ENCODE peak calls at places on chromosomes 4 and X, in ten cellular contexts. One of them, this sample, is unnamed. For H3K27me3, the result is how much of the 10 kb centered on the place peaks cover.

GRCh38 chr4:170672571-170672970 is 582.8 kb upstream of the AADAT start:
- DNase-seq in spleen: no peak
- DNase-seq in tibial artery: no peak
- DNase-seq in breast epithelium: no peak
- DNase-seq in left ventricle myocardium inferior: no peak
- DNase-seq in psoas muscle: no peak
- DNase-seq in CD4-positive, alpha-beta T cell: no peak
- DNase-seq in endodermal cell: no peak
- DNase-seq in dorsolateral prefrontal cortex: no peak
- DNase-seq in cardiac muscle cell: no peak
- DNase-seq in this sample: no peak

GRCh38 chr4:133856736-133857355 is 344.7 kb downstream of the PABPC4L start:
- DNase-seq in dorsolateral prefrontal cortex: no peak
- DNase-seq in left ventricle myocardium inferior: no peak
- DNase-seq in cardiac muscle cell: no peak
- DNase-seq in breast epithelium: no peak
- DNase-seq in spleen: no peak
- DNase-seq in endodermal cell: no peak
- DNase-seq in tibial artery: no peak
- DNase-seq in psoas muscle: no peak
- DNase-seq in CD4-positive, alpha-beta T cell: no peak
- DNase-seq in this sample: no peak

GRCh38 chr4:30789219-30789671 is 69.1 kb downstream of the PCDH7 start:
- DNase-seq in breast epithelium: no peak
- DNase-seq in tibial artery: no peak
- DNase-seq in spleen: no peak
- DNase-seq in psoas muscle: no peak
- DNase-seq in dorsolateral prefrontal cortex: no peak
- DNase-seq in cardiac muscle cell: no peak
- DNase-seq in left ventricle myocardium inferior: no peak
- DNase-seq in CD4-positive, alpha-beta T cell: no peak
- DNase-seq in endodermal cell: no peak
- DNase-seq in this sample: no peak

GRCh38 chrX:25858273-25858880 is 279.8 kb upstream of the MAGEB18 start:
- DNase-seq in breast epithelium: no peak
- DNase-seq in dorsolateral prefrontal cortex: no peak
- DNase-seq in psoas muscle: no peak
- DNase-seq in left ventricle myocardium inferior: no peak
- DNase-seq in endodermal cell: no peak
- DNase-seq in cardiac muscle cell: peak
- DNase-seq in spleen: no peak
- DNase-seq in CD4-positive, alpha-beta T cell: no peak
- DNase-seq in tibial artery: no peak
- DNase-seq in this sample: no peak

GRCh38 chr4:6730603-6731300 is 14.8 kb downstream of the BLOC1S4 start:
- DNase-seq in dorsolateral prefrontal cortex: no peak
- DNase-seq in left ventricle myocardium inferior: no peak
- DNase-seq in endodermal cell: no peak
- DNase-seq in spleen: no peak
- DNase-seq in cardiac muscle cell: no peak
- DNase-seq in CD4-positive, alpha-beta T cell: no peak
- DNase-seq in tibial artery: no peak
- DNase-seq in breast epithelium: no peak
- DNase-seq in psoas muscle: no peak
- DNase-seq in this sample: no peak

GRCh38 chr4:23614284-23614892 is 275.5 kb downstream of the PPARGC1A start:
- DNase-seq in psoas muscle: no peak
- DNase-seq in left ventricle myocardium inferior: no peak
- DNase-seq in tibial artery: no peak
- DNase-seq in cardiac muscle cell: peak
- DNase-seq in breast epithelium: no peak
- DNase-seq in spleen: no peak
- DNase-seq in endodermal cell: peak
- DNase-seq in dorsolateral prefrontal cortex: no peak
- DNase-seq in CD4-positive, alpha-beta T cell: no peak
- DNase-seq in this sample: peak

GRCh38 chr4:52780206-52780605 is 29.0 kb upstream of the ERVMER34-1 start:
- DNase-seq in dorsolateral prefrontal cortex: no peak
- DNase-seq in breast epithelium: no peak
- DNase-seq in cardiac muscle cell: peak
- DNase-seq in left ventricle myocardium inferior: peak
- DNase-seq in tibial artery: no peak
- DNase-seq in CD4-positive, alpha-beta T cell: no peak
- DNase-seq in psoas muscle: no peak
- DNase-seq in endodermal cell: no peak
- DNase-seq in spleen: no peak
- DNase-seq in this sample: no peak

GRCh38 chr4:82704156-82704555 is 94.4 kb downstream of the SCD5 start:
- DNase-seq in psoas muscle: no peak
- DNase-seq in left ventricle myocardium inferior: no peak
- DNase-seq in endodermal cell: peak
- DNase-seq in cardiac muscle cell: peak
- DNase-seq in tibial artery: no peak
- DNase-seq in dorsolateral prefrontal cortex: no peak
- DNase-seq in spleen: no peak
- DNase-seq in breast epithelium: no peak
- DNase-seq in CD4-positive, alpha-beta T cell: no peak
- DNase-seq in this sample: no peak

GRCh38 chrX:44314855-44315254 is 28.6 kb downstream of the EFHC2 start:
- DNase-seq in cardiac muscle cell: no peak
- DNase-seq in left ventricle myocardium inferior: no peak
- DNase-seq in endodermal cell: no peak
- DNase-seq in tibial artery: no peak
- DNase-seq in spleen: no peak
- DNase-seq in breast epithelium: no peak
- DNase-seq in psoas muscle: no peak
- DNase-seq in CD4-positive, alpha-beta T cell: no peak
- DNase-seq in dorsolateral prefrontal cortex: no peak
- DNase-seq in this sample: no peak

GRCh38 chr4:159101983-159102622 is 776 bp upstream of the RAPGEF2 start:
- DNase-seq in psoas muscle: no peak
- DNase-seq in tibial artery: no peak
- DNase-seq in left ventricle myocardium inferior: no peak
- DNase-seq in endodermal cell: peak
- DNase-seq in spleen: no peak
- DNase-seq in cardiac muscle cell: peak
- DNase-seq in CD4-positive, alpha-beta T cell: no peak
- DNase-seq in dorsolateral prefrontal cortex: peak
- DNase-seq in breast epithelium: no peak
- DNase-seq in this sample: no peak

GRCh38 chr4:110613710-110614109 is 9.2 kb downstream of the PITX2 start:
- DNase-seq in left ventricle myocardium inferior: no peak
- DNase-seq in cardiac muscle cell: no peak
- DNase-seq in dorsolateral prefrontal cortex: no peak
- DNase-seq in breast epithelium: no peak
- DNase-seq in endodermal cell: peak
- DNase-seq in spleen: no peak
- DNase-seq in CD4-positive, alpha-beta T cell: no peak
- DNase-seq in psoas muscle: no peak
- DNase-seq in tibial artery: no peak
- DNase-seq in this sample: no peak
- H3K27me3 ChIP-seq in left ventricle myocardium inferior: half or more
- H3K27me3 ChIP-seq in cardiac muscle cell: half or more
- H3K27me3 ChIP-seq in dorsolateral prefrontal cortex: half or more
- H3K27me3 ChIP-seq in breast epithelium: under half
- H3K27me3 ChIP-seq in endodermal cell: under half
- H3K27me3 ChIP-seq in spleen: half or more
- H3K27me3 ChIP-seq in CD4-positive, alpha-beta T cell: half or more
- H3K27me3 ChIP-seq in psoas muscle: under half
- H3K27me3 ChIP-seq in tibial artery: under half
- H3K27me3 ChIP-seq in this sample: half or more

DNA sequence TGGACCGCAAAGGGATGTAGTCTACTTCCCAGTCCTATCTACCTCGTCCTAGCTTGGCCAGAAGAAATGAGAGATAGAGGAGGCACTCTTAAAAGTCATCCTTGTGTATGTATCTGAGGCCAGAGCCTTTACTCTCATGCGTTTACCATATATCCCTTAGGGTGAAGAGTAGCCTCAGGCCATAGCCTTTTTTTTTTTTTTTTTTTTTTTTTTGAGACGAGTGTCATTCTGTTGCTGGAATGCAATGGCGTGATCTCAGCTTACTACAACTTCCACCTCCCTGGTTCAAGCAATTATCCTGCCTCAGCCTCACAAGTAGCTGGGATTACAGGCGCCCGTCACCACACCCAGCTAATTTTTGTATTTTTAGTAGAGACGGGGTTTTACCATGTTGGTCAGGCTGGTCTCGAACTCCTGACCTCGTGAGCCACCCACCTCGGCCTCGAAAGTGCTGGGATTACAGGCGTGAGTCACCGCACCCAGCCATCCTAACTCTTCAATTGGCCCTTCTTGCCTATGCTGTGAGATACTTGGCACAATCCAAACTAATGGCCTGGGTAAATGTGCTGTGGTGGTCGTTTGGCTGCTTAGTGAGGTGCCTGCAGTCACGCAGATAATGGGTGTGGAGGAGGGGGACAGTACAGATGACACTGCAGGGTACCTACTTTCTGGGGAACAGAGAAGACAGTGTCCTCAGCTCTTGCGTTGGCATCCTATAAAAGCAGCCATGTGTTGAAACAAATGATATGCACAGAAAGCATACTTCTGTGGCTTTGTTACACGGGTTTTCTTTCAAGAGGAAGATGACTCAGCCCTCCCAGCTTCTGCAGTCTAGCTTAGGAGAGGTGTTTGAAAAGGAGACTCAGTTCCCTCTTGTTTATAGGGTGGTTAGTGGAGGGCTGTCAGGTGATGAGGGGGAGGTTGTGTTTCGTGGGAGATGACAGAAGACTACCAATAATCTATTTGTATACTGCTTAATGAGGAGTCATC is 10.4 kb upstream of the DGAT2L6 start:
- DNase-seq in tibial artery: no peak
- DNase-seq in left ventricle myocardium inferior: no peak
- DNase-seq in breast epithelium: no peak
- DNase-seq in spleen: no peak
- DNase-seq in dorsolateral prefrontal cortex: no peak
- DNase-seq in cardiac muscle cell: peak
- DNase-seq in psoas muscle: no peak
- DNase-seq in endodermal cell: no peak
- DNase-seq in CD4-positive, alpha-beta T cell: no peak
- DNase-seq in this sample: no peak
- H3K27ac ChIP-seq in tibial artery: no peak
- H3K27ac ChIP-seq in left ventricle myocardium inferior: no peak
- H3K27ac ChIP-seq in breast epithelium: no peak
- H3K27ac ChIP-seq in spleen: no peak
- H3K27ac ChIP-seq in dorsolateral prefrontal cortex: no peak
- H3K27ac ChIP-seq in cardiac muscle cell: peak
- H3K27ac ChIP-seq in psoas muscle: no peak
- H3K27ac ChIP-seq in endodermal cell: no peak
- H3K27ac ChIP-seq in CD4-positive, alpha-beta T cell: no peak
- H3K27ac ChIP-seq in this sample: no peak

GRCh38 chr4:130563185-130563890 is 1467.4 kb downstream of the C4orf33 start:
- DNase-seq in spleen: no peak
- DNase-seq in breast epithelium: no peak
- DNase-seq in cardiac muscle cell: peak
- DNase-seq in endodermal cell: peak
- DNase-seq in psoas muscle: peak
- DNase-seq in left ventricle myocardium inferior: peak
- DNase-seq in dorsolateral prefrontal cortex: no peak
- DNase-seq in tibial artery: peak
- DNase-seq in CD4-positive, alpha-beta T cell: no peak
- DNase-seq in this sample: no peak

GRCh38 chr4:130559268-130559667 is 1463.3 kb downstream of the C4orf33 start:
- DNase-seq in psoas muscle: no peak
- DNase-seq in breast epithelium: no peak
- DNase-seq in dorsolateral prefrontal cortex: no peak
- DNase-seq in left ventricle myocardium inferior: no peak
- DNase-seq in endodermal cell: no peak
- DNase-seq in tibial artery: no peak
- DNase-seq in CD4-positive, alpha-beta T cell: no peak
- DNase-seq in cardiac muscle cell: no peak
- DNase-seq in spleen: no peak
- DNase-seq in this sample: no peak

GRCh38 chr4:130568746-130569145 is 1472.8 kb downstream of the C4orf33 start:
- DNase-seq in breast epithelium: no peak
- DNase-seq in psoas muscle: no peak
- DNase-seq in left ventricle myocardium inferior: no peak
- DNase-seq in cardiac muscle cell: no peak
- DNase-seq in CD4-positive, alpha-beta T cell: no peak
- DNase-seq in tibial artery: no peak
- DNase-seq in spleen: no peak
- DNase-seq in dorsolateral prefrontal cortex: no peak
- DNase-seq in endodermal cell: no peak
- DNase-seq in this sample: no peak

DNA sequence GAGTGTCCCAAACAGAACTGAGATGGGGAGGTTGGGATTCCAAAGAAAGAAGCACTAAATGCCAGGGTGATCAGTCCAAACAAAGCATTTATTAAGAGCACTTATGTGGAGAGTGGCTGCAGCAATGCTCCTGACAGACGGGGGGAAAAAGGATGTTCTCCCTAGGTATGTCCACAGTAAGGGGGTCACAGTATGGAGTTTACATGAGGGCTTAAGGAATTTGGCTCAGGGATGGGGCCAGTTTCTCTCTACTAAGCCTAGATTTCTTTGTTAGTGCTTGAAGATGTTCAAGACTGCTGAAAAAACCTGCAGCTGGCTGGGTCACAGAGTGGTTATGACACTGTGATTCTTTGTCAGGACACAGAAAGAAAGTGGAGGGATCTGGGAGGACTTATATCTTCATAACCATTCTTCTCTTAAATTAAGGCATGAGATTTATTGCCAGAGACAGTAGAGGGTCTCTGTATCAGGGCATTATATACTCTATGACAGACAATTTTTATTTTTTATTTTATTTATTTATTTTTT is 1468.0 kb downstream of the C4orf33 start:
- DNase-seq in breast epithelium: no peak
- DNase-seq in spleen: no peak
- DNase-seq in psoas muscle: no peak
- DNase-seq in CD4-positive, alpha-beta T cell: no peak
- DNase-seq in cardiac muscle cell: no peak
- DNase-seq in left ventricle myocardium inferior: no peak
- DNase-seq in dorsolateral prefrontal cortex: no peak
- DNase-seq in endodermal cell: no peak
- DNase-seq in tibial artery: no peak
- DNase-seq in this sample: no peak
- TF ChIP-seq CTCF in breast epithelium: no peak
- TF ChIP-seq CTCF in spleen: no peak
- TF ChIP-seq CTCF in psoas muscle: no peak
- TF ChIP-seq CTCF in CD4-positive, alpha-beta T cell: no peak
- TF ChIP-seq CTCF in cardiac muscle cell: no peak
- TF ChIP-seq CTCF in left ventricle myocardium inferior: no peak
- TF ChIP-seq CTCF in dorsolateral prefrontal cortex: no peak
- TF ChIP-seq CTCF in endodermal cell: no peak
- TF ChIP-seq CTCF in tibial artery: no peak
- TF ChIP-seq CTCF in this sample: no peak

DNA sequence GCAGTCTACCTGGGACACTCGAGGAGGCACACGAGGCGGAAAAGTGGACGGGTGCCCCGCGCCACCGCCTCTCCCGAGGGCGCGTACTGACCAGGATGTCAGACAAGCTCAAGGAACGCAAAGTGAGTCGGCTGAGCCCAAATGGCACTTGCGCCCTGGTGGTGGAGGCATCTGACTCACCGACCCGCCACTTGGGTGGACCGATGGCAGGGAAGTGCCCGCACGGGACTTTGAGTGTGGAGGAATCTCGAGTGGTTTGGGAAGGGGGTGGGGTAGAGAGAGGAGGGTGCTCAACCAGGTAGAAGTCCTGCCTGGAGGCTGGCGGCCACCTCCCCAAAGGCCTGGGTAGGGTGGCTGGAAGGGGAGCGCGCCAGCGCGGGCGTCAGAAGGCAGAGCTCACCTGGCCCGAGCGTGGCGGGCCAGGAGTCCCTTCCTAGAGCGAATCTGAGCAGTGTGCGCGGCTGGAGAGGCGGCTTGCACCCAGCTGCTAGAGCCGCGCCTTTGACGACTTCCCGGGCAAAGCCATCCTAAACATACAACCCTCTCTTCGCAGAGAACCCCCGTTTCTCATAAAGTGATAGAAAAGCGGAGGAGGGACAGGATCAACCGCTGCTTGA is 652 bp downstream of the HELT start:
- DNase-seq in breast epithelium: no peak
- DNase-seq in CD4-positive, alpha-beta T cell: no peak
- DNase-seq in spleen: no peak
- DNase-seq in cardiac muscle cell: no peak
- DNase-seq in dorsolateral prefrontal cortex: no peak
- DNase-seq in tibial artery: no peak
- DNase-seq in endodermal cell: peak
- DNase-seq in left ventricle myocardium inferior: no peak
- DNase-seq in psoas muscle: no peak
- DNase-seq in this sample: no peak
- H3K27me3 ChIP-seq in breast epithelium: under half
- H3K27me3 ChIP-seq in CD4-positive, alpha-beta T cell: half or more
- H3K27me3 ChIP-seq in spleen: half or more
- H3K27me3 ChIP-seq in cardiac muscle cell: half or more
- H3K27me3 ChIP-seq in dorsolateral prefrontal cortex: half or more
- H3K27me3 ChIP-seq in tibial artery: under half
- H3K27me3 ChIP-seq in endodermal cell: half or more
- H3K27me3 ChIP-seq in left ventricle myocardium inferior: half or more
- H3K27me3 ChIP-seq in psoas muscle: half or more
- H3K27me3 ChIP-seq in this sample: half or more